ENCODE peak calls at places on chromosomes 16 and 17, in five cellular contexts. A, P, O, I and R are unnamed samples.

GRCh38 chr17:47875586-47875985 is 20.4 kb upstream of the SP2 start:
- DNase-seq in A (peak), I (no peak), P (no peak), O (no peak), R (no peak)

GRCh38 chr17:40318835-40319332 is 9.9 kb downstream of the RARA start:
- DNase-seq in P (no peak), I (no peak), O (no peak), A (no peak), R (no peak)

GRCh38 chr16:86016201-86016965 is 117.4 kb downstream of the IRF8 start:
- DNase-seq in I (peak), P (no peak), A (peak), O (peak), R (peak)

GRCh38 chr17:348692-349425 is 3.7 kb downstream of the RPH3AL start:
- DNase-seq in P (no peak), O (no peak), I (no peak), A (no peak), R (peak)

GRCh38 chr17:804541-805435 is 22.6 kb downstream of the MRM3 start:
- DNase-seq in O (peak), P (no peak), I (no peak), A (no peak), R (no peak)

GRCh38 chr16:66408181-66409048 is 18.7 kb upstream of the BEAN1 start:
- DNase-seq in I (peak), A (peak), O (no peak), P (no peak), R (peak)

GRCh38 chr17:17900615-17901520 is 64.1 kb upstream of the SREBF1 start:
- DNase-seq in I (peak), O (no peak), A (peak), P (no peak), R (peak)

GRCh38 chr17:80663783-80664206 is 119.2 kb downstream of the RPTOR start:
- DNase-seq in O (no peak), I (no peak), P (no peak), A (no peak), R (no peak)

GRCh38 chr17:82200743-82201497 is 11.7 kb downstream of the CCDC57 start:
- DNase-seq in P (no peak), A (no peak), I (no peak), O (no peak), R (peak)

GRCh38 chr17:79562117-79562805 is 48.6 kb downstream of the RBFOX3 start:
- DNase-seq in P (no peak), A (no peak), I (no peak), O (no peak), R (no peak)

GRCh38 chr16:56450275-56450889 is 750 bp downstream of the NUDT21 start:
- DNase-seq in I (peak), P (no peak), A (peak), O (no peak), R (peak)

GRCh38 chr16:3481696-3482658 is 13.3 kb downstream of the C16orf90 start:
- DNase-seq in O (no peak), A (no peak), P (no peak), I (no peak), R (no peak)

GRCh38 chr16:79037429-79038373 is 562.8 kb downstream of the MAF start:
- DNase-seq in A (no peak), P (no peak), O (no peak), I (no peak), R (no peak)

GRCh38 chr16:66228791-66229190 is 137.7 kb upstream of the CDH5 start:
- DNase-seq in O (no peak), I (no peak), P (no peak), A (peak), R (no peak)

GRCh38 chr17:62673614-62674362 is 46.3 kb downstream of the MRC2 start:
- DNase-seq in I (no peak), P (no peak), O (no peak), A (no peak), R (no peak)

GRCh38 chr16:81707411-81708321 is 71.4 kb upstream of the PLCG2 start:
- DNase-seq in I (no peak), A (peak), P (no peak), O (no peak), R (peak)

GRCh38 chr17:41322264-41322902 is 6.9 kb upstream of the KRTAP17-1 start:
- DNase-seq in I (no peak), A (peak), P (no peak), O (no peak), R (peak)

GRCh38 chr17:80877095-80877828 is 114.4 kb upstream of the CHMP6 start:
- DNase-seq in I (no peak), P (no peak), A (no peak), O (no peak), R (peak)

GRCh38 chr17:77957215-77957868 is 1.2 kb upstream of the TNRC6C start:
- DNase-seq in A (peak), I (no peak), O (peak), P (no peak), R (peak)

GRCh38 chr17:71530227-71530626 is 590.6 kb upstream of the SOX9 start:
- DNase-seq in A (peak), P (no peak), O (no peak), I (no peak), R (no peak)

GRCh38 chr16:75263291-75263962 is 12.0 kb upstream of the BCAR1 start:
- DNase-seq in P (no peak), O (no peak), I (no peak), A (no peak), R (no peak)

GRCh38 chr16:72785886-72786285 is 262.0 kb downstream of the ZFHX3 start:
- DNase-seq in P (no peak), O (no peak), I (no peak), A (peak), R (no peak)

GRCh38 chr17:38454528-38454927 is 26.3 kb downstream of the ARHGAP23 start:
- DNase-seq in I (peak), A (peak), O (no peak), P (no peak), R (no peak)

GRCh38 chr17:80991645-80992076 is at the start of gene CHMP6:
- DNase-seq in A (peak), O (peak), P (peak), I (peak), R (peak)

GRCh38 chr17:43874293-43874692 is 27.3 kb downstream of the CD300LG start:
- DNase-seq in I (no peak), P (no peak), A (no peak), O (no peak), R (peak)

GRCh38 chr16:30534368-30535105 is at the start of gene ZNF747:
- DNase-seq in I (peak), O (peak), P (peak), A (peak), R (peak)

GRCh38 chr17:7703584-7704574 is 1.1 kb upstream of the EFNB3 start:
- DNase-seq in O (no peak), P (no peak), I (peak), A (peak), R (no peak)

GRCh38 chr17:20988001-20988641 is 54.7 kb downstream of the USP22 start:
- DNase-seq in P (no peak), A (no peak), I (no peak), O (no peak), R (no peak)

GRCh38 chr17:40616592-40616991 is 31.0 kb downstream of the SMARCE1 start:
- DNase-seq in I (no peak), A (no peak), O (no peak), P (no peak), R (no peak)

GRCh38 chr16:8583712-8584111 is 6.6 kb downstream of the TMEM114 start:
- DNase-seq in A (no peak), P (no peak), O (no peak), I (peak), R (no peak)

GRCh38 chr17:28577466-28577824 is 750 bp upstream of the ALDOC start:
- DNase-seq in O (no peak), I (no peak), A (no peak), P (no peak), R (no peak)

GRCh38 chr17:35467824-35468223 is 19.3 kb upstream of the SLFN13 start:
- DNase-seq in P (no peak), O (no peak), A (no peak), I (no peak), R (peak)

GRCh38 chr16:89641719-89642187 is 15.8 kb downstream of the CHMP1A start:
- DNase-seq in P (no peak), O (no peak), I (no peak), A (no peak), R (no peak)

GRCh38 chr17:52207786-52208185 is 49.3 kb upstream of the CA10 start:
- DNase-seq in A (no peak), P (no peak), O (no peak), I (no peak), R (no peak)

GRCh38 chr16:68492151-68492500 is 43.8 kb upstream of the SMPD3 start:
- DNase-seq in A (no peak), I (no peak), O (no peak), P (no peak), R (no peak)

GRCh38 chr16:67967956-67968439 is 439 bp downstream of the SLC12A4 start:
- DNase-seq in P (no peak), O (no peak), A (peak), I (no peak), R (no peak)